ENCODE peak calls at places on chromosomes 12 and 14, in seven cellular contexts. U, G, L, M, C, V and Z are unnamed samples. For H3K4me1, the result is how much of the 10 kb centered on the place peaks cover.

GRCh38 chr14:94295360-94296180 is 2.5 kb upstream of the SERPINA10 start:
- DNase-seq in V (no peak), M (no peak), G (no peak), C (no peak), U (no peak), L (no peak), Z (no peak)

GRCh38 chr12:29608581-29608980 is 111.1 kb upstream of the OVCH1 start:
- DNase-seq in V (no peak), G (no peak), L (no peak), C (no peak), U (no peak), M (no peak), Z (no peak)

GRCh38 chr12:13165578-13166120 is 30.9 kb upstream of the EMP1 start:
- DNase-seq in L (peak), G (peak), V (peak), C (peak), M (peak), U (peak), Z (peak)

GRCh38 chr12:131388164-131388795 is 322.6 kb upstream of the SFSWAP start:
- DNase-seq in G (no peak), U (no peak), M (no peak), L (no peak), C (no peak), V (no peak), Z (no peak)

GRCh38 chr14:81245771-81246170 is 25.0 kb upstream of the GTF2A1 start:
- DNase-seq in V (no peak), U (no peak), M (no peak), G (no peak), L (no peak), C (no peak), Z (no peak)

GRCh38 chr14:105414456-105415371 is 4.9 kb upstream of the MTA1 start:
- DNase-seq in L (peak), U (peak), C (peak), V (peak), M (no peak), G (peak), Z (peak)

GRCh38 chr14:71467419-71467818 is 464.8 kb upstream of the RGS6 start:
- DNase-seq in V (no peak), C (no peak), M (no peak), G (no peak), U (no peak), L (no peak), Z (no peak)

GRCh38 chr12:47870175-47870781 is 34.5 kb downstream of the VDR start:
- DNase-seq in U (peak), G (peak), C (no peak), V (peak), L (peak), M (no peak), Z (peak)

GRCh38 chr12:19575307-19576243 is 136.3 kb downstream of the AEBP2 start:
- DNase-seq in V (peak), G (peak), U (peak), M (peak), C (peak), L (peak), Z (no peak)

GRCh38 chr12:31471061-31471460 is 119.9 kb downstream of the DENND5B start:
- DNase-seq in U (peak), M (no peak), C (no peak), L (no peak), V (no peak), G (no peak), Z (no peak)

GRCh38 chr12:22275847-22276246 is 58.7 kb downstream of the ST8SIA1 start:
- DNase-seq in U (peak), C (peak), V (peak), M (no peak), G (peak), L (peak), Z (peak)

GRCh38 chr14:85601246-85601645 is 71.3 kb downstream of the FLRT2 start:
- DNase-seq in V (no peak), M (no peak), C (no peak), G (no peak), U (no peak), L (no peak), Z (no peak)

GRCh38 chr12:130201037-130201436 is 38.8 kb downstream of the FZD10 start:
- DNase-seq in G (no peak), L (no peak), M (no peak), U (no peak), C (no peak), V (no peak), Z (no peak)

GRCh38 chr14:105049753-105050550 is 15.3 kb downstream of the GPR132 start:
- DNase-seq in V (no peak), M (no peak), U (no peak), G (no peak), L (no peak), C (no peak), Z (peak)

GRCh38 chr12:93361159-93361919 is 16.4 kb upstream of the NUDT4 start:
- DNase-seq in M (no peak), U (no peak), V (no peak), L (no peak), G (peak), C (no peak), Z (no peak)

GRCh38 chr12:116142936-116143882 is 134.3 kb downstream of the MED13L start:
- DNase-seq in M (no peak), V (no peak), C (peak), L (no peak), U (peak), G (no peak), Z (no peak)

DNA sequence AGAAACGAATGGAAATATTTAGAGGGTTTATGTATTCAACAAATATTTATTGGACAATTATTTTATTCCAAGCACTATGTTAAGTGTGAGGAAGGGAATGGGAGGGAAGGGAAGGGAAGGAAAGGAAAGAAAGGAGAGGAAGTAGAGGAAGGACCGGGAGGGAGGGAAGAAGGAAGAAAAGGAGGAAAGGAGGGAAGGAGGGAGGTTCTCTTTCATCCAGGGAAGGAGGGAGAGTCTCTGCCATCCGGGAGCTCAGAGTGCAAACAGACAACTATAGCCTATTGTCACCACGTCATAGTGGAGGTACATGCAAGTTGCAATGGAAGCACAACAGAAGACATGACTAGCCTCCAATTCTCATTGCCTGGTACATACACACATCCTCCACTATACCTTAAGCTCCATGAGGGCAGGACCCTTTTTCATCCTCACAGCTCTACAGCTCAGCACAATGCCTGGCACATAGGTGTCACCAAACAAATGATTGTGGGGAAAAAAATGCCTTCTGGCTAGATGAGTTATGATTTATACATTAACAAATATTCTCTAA is 48.1 kb downstream of the DAD1 start:
- DNase-seq in U (no peak), V (no peak), G (no peak), L (no peak), M (no peak), C (no peak), Z (no peak)
- H3K4me1 ChIP-seq in U (under half), V (under half), G (under half), L (under half), M (under half), C (under half), Z (under half)

GRCh38 chr14:90060312-90060964 is 1.4 kb upstream of the KCNK13 start:
- DNase-seq in M (peak), L (peak), V (peak), G (peak), U (peak), C (peak), Z (peak)
- H3K4me1 ChIP-seq in M (under half), L (under half), V (under half), G (under half), U (under half), C (under half), Z (under half)

GRCh38 chr14:65329481-65329880 is 83.0 kb upstream of the FUT8 start:
- DNase-seq in C (no peak), V (no peak), M (no peak), L (no peak), G (no peak), U (no peak), Z (no peak)

GRCh38 chr14:65329911-65330310 is 82.6 kb upstream of the FUT8 start:
- DNase-seq in L (no peak), V (no peak), M (no peak), C (peak), G (no peak), U (no peak), Z (no peak)

GRCh38 chr14:65332141-65332871 is 80.2 kb upstream of the FUT8 start:
- DNase-seq in L (no peak), G (no peak), C (peak), M (no peak), V (no peak), U (peak), Z (no peak)

GRCh38 chr14:65331652-65332051 is 80.9 kb upstream of the FUT8 start:
- DNase-seq in L (no peak), U (no peak), G (no peak), V (no peak), C (no peak), M (no peak), Z (no peak)

DNA sequence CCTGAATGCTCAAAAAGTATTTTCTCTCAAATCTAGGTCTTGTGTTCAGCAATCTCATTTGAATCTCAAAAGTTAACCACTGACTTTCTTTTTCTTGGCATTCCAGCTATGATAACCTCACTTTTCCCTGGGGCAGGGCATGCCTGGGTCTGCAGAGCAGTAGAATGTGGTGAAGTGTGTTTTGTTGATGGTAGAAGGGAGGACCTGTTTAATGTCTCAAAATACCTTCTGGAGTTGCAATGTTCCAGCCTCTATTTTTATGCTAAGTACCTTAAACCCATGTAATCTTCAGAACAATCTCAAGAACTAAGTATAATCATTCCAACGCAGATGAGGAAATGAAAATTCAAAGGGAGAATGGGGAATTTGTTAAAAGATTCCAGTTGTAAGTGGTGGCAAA is 82.1 kb upstream of the FUT8 start:
- DNase-seq in C (no peak), V (no peak), U (no peak), L (no peak), M (no peak), G (no peak), Z (no peak)
- H3K4me1 ChIP-seq in C (under half), V (under half), U (under half), L (under half), M (under half), G (under half), Z (under half)

GRCh38 chr12:69885656-69886055 is 60.6 kb downstream of the MYRFL start:
- DNase-seq in U (no peak), L (no peak), M (no peak), C (no peak), G (no peak), V (no peak), Z (no peak)
- H3K4me1 ChIP-seq in U (under half), L (under half), M (under half), C (under half), G (under half), V (under half), Z (under half)

DNA sequence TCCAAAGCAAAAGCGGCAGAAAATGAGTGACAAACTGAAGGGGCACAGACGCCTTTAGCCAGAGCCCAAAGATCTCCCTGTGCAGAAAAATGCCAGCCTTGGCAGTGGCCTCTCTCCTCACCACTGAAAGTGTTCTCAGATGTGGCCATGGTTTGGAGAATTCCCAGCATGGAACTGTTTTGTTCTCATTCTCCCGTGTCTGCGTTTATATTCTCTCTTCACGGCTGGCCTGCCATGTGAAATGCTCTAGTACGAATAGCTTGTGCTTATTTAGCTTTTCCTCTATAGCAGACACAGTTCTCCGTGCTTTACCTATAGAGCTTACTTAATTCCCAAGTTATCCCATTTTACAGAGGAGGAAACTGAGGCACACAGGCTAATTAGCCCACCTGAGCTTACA is 141.8 kb downstream of the GCH1 start:
- DNase-seq in M (no peak), V (no peak), G (no peak), L (no peak), C (no peak), U (no peak), Z (no peak)
- H3K4me1 ChIP-seq in M (under half), V (under half), G (under half), L (under half), C (under half), U (under half), Z (under half)

GRCh38 chr12:124497039-124497438 is 70.4 kb downstream of the NCOR2 start:
- DNase-seq in L (no peak), U (no peak), C (no peak), M (no peak), V (no peak), G (peak), Z (no peak)
- H3K4me1 ChIP-seq in L (half or more), U (under half), C (under half), M (under half), V (under half), G (under half), Z (under half)

GRCh38 chr12:50083301-50083700 is 1.8 kb upstream of the SMARCD1 start:
- DNase-seq in U (no peak), L (no peak), G (no peak), C (no peak), V (no peak), M (no peak), Z (no peak)
- H3K4me1 ChIP-seq in U (under half), L (under half), G (under half), C (under half), V (under half), M (under half), Z (under half)

DNA sequence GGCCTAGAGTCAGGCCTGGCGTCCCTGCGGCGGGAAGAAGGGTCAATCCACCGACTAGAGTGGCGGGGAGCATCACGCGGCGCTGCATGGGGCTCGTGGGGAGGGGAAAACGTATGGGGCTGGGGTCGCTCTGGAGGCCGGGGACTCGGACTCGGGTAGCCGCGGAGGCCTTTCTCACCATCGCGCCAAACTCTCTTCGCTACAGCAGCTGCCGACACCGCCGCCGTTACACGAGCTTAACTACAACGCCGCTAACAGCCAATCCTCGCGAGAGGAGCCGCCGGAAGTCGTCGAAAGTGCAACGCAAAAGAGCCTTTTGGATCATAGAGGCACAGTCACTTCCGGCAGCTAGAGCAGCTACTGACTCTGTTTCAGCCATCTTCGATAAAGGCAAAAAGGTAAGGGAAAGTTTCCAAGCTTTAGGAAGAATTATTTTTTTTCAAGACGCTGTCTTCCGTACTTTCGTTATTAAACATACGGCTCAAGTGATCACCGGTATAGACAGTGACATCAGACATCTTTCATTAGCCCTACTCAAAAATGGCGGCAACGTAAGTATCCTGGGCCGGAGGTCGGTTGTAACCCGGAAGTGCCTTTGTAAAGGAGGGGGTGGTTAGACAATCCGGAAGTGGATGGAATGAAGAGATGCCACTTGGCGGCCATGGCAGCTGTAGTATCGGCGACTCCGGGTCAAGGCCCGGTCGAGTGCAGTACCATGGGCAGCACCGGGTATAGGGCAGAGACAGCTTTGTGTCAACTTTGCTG is at the start of the genes ERH and SLC39A9:
- DNase-seq in L (peak), U (peak), C (peak), M (peak), V (peak), G (peak), Z (peak)
- H3K4me1 ChIP-seq in L (half or more), U (under half), C (under half), M (under half), V (under half), G (under half), Z (under half)

GRCh38 chr12:27614866-27615265 is 81.4 kb upstream of the REP15 start:
- DNase-seq in U (no peak), L (no peak), M (no peak), V (no peak), C (no peak), G (no peak), Z (no peak)
- H3K4me1 ChIP-seq in U (half or more), L (under half), M (half or more), V (under half), C (half or more), G (under half), Z (under half)